ENCODE peak calls at places on chromosomes 3 and 15, in six cellular contexts. S is ACHN, D is stomach, I is iris pigment epithelial cell, O is RWPE1, R is breast epithelium. Y is an unnamed sample.

GRCh38 chr3:55431041-55431440 is 56.1 kb downstream of the WNT5A start:
- DNase-seq in S (no peak), D (no peak), I (no peak), O (no peak), R (no peak), Y (no peak)

GRCh38 chr3:155702745-155703581 is 41.9 kb downstream of the PLCH1 start:
- DNase-seq in S (no peak), D (no peak), I (no peak), O (no peak), R (no peak), Y (no peak)

GRCh38 chr3:134423153-134423552 is 48.9 kb upstream of the AMOTL2 start:
- DNase-seq in S (no peak), D (no peak), I (peak), O (no peak), R (no peak), Y (no peak)

GRCh38 chr15:66647358-66647757 is 54.7 kb upstream of the SMAD6 start:
- DNase-seq in S (no peak), D (peak), I (no peak), O (no peak), R (peak), Y (no peak)

GRCh38 chr3:127738192-127738840 is 65.6 kb downstream of the ABTB1 start:
- DNase-seq in S (peak), D (peak), I (peak), O (no peak), R (no peak), Y (no peak)

GRCh38 chr3:118817748-118818165 is 216.9 kb downstream of the IGSF11 start:
- DNase-seq in S (peak), D (peak), I (peak), O (peak), R (no peak), Y (no peak)

GRCh38 chr3:141538568-141538967 is 51.7 kb downstream of the RASA2 start:
- DNase-seq in S (no peak), D (no peak), I (peak), O (peak), R (no peak), Y (no peak)

GRCh38 chr3:136682740-136683312 is 69.4 kb downstream of the STAG1 start:
- DNase-seq in S (no peak), D (no peak), I (no peak), O (no peak), R (no peak), Y (no peak)

GRCh38 chr3:133573629-133574194 is at the start of gene CDV3:
- DNase-seq in S (no peak), D (no peak), I (no peak), O (peak), R (no peak), Y (peak)

GRCh38 chr3:128245460-128245859 is 92.2 kb downstream of the EEFSEC start:
- DNase-seq in S (no peak), D (no peak), I (no peak), O (no peak), R (no peak), Y (no peak)

GRCh38 chr3:128855574-128855973 is 23.8 kb upstream of the ACAD9 start:
- DNase-seq in S (no peak), D (no peak), I (no peak), O (no peak), R (no peak), Y (no peak)

GRCh38 chr15:74573987-74574386 is 33.0 kb downstream of the ARID3B start:
- DNase-seq in S (no peak), D (no peak), I (peak), O (no peak), R (no peak), Y (no peak)